ENCODE peak calls at places on chromosomes 1 and 21, in ten cellular contexts. J is cardiac fibroblast, X is A549, U is left ventricle myocardium inferior, R is AG04450, L is dorsolateral prefrontal cortex, Q is foreskin fibroblast, T is neuronal stem cell, Z is mesenchymal stem cell, S is GM12864. D is an unnamed sample.

GRCh38 chr1:154536570-154536969 is 21.9 kb downstream of the UBE2Q1 start:
- DNase-seq in J (no peak), X (no peak), U (no peak), R (no peak), L (no peak), Q (no peak), T (no peak), Z (no peak), S (no peak), D (no peak)

GRCh38 chr1:231778009-231778719 is 151.6 kb downstream of the DISC1 start:
- DNase-seq in J (peak; percentile 48), X (peak; percentile 19), U (peak; percentile 24), R (no peak), L (no peak), Q (no peak), T (no peak), Z (peak; percentile 73), S (no peak), D (peak; percentile 42)

GRCh38 chr1:227170361-227171166 is 147.7 kb downstream of the CDC42BPA start:
- DNase-seq in J (peak; percentile 58), X (no peak), U (no peak), R (no peak), L (no peak), Q (peak; percentile 14), T (no peak), Z (no peak), S (no peak), D (peak; percentile 18)

GRCh38 chr21:39107739-39108138 is 75.5 kb downstream of the PSMG1 start:
- DNase-seq in J (no peak), X (no peak), U (no peak), R (no peak), L (no peak), Q (no peak), T (no peak), Z (no peak), S (no peak), D (no peak)

GRCh38 chr1:244964112-244964971 is 100.0 kb upstream of the HNRNPU start:
- DNase-seq in J (peak; percentile 80), X (peak; percentile 79), U (no peak), R (peak; percentile 68), L (no peak), Q (peak; percentile 66), T (peak; percentile 9), Z (peak; percentile 90), S (no peak), D (peak; percentile 73)

GRCh38 chr1:3816331-3817137 is 20.2 kb upstream of the LRRC47 start:
- DNase-seq in J (no peak), X (no peak), U (no peak), R (no peak), L (no peak), Q (no peak), T (no peak), Z (no peak), S (no peak), D (no peak)

GRCh38 chr1:8104278-8105236 is 78.4 kb upstream of the ERRFI1 start:
- DNase-seq in J (no peak), X (no peak), U (no peak), R (no peak), L (no peak), Q (no peak), T (no peak), Z (no peak), S (peak; percentile 52), D (no peak)

GRCh38 chr1:54138994-54139393 is 13.8 kb downstream of the CDCP2 start:
- DNase-seq in J (no peak), X (no peak), U (no peak), R (no peak), L (no peak), Q (no peak), T (no peak), Z (no peak), S (no peak), D (no peak)

GRCh38 chr1:230169454-230170152 is 102.6 kb downstream of the GALNT2 start:
- DNase-seq in J (no peak), X (no peak), U (no peak), R (no peak), L (no peak), Q (no peak), T (no peak), Z (peak; percentile 56), S (no peak), D (no peak)

DNA sequence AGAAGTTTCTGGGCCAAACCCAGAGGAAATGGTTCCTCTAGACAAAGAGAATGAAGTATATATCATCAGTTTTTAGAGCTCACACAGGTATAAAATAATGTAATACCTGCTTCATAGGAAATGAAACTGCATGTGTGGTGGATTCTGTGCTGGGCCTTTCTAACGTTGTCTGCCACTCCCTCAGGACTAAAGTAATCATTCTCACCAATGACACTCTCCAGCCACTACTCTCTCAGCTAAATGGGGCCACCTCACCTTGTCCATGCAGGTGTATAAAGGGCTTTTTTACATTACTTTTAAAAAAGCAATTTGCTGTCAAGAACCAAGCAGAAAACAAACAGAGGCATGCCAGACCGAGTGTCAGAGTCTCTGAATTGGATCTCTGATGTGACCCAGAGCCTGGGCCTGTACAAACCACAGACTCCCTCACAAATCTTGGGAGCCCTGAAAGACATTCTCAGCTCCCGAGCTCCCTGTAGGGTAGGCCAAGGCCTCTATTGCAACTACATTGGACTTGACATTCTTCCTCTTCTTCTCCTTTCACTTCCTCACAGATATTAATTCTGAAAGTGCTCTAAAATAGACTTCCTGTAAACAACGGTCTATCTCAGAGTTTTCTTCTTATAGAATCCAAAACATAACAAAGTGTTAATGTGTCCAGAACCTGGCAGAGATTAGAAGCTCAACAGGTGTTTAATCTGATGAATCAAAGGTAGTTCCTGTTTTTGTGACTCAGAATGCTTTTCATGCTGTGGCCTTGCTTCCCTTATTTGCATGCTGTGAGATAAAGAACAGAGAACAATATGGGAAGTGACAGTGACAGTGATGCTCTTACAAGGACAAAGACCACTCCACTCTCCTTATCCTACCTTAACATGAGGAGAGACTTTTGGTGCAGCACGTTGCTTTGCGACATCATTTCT is 8.6 kb downstream of the AIM2 start:
- DNase-seq in J (no peak), X (no peak), U (no peak), R (no peak), L (no peak), Q (no peak), T (no peak), Z (no peak), S (peak; percentile 92), D (no peak)
- H3K4me3 ChIP-seq in J (no peak overlapping the region), X (no peak overlapping the region), U (no peak overlapping the region), R (no peak overlapping the region), L (no peak overlapping the region), Q (no peak overlapping the region), T (no peak overlapping the region), Z (no peak overlapping the region), S (peak overlapping the region; percentile 9), D (no peak overlapping the region)

GRCh38 chr1:109960745-109961094 is 23.8 kb upstream of the AHCYL1 start:
- DNase-seq in J (no peak), X (no peak), U (no peak), R (no peak), L (no peak), Q (no peak), T (no peak), Z (no peak), S (no peak), D (no peak)
- H3K4me3 ChIP-seq in J (no peak overlapping the region), X (no peak overlapping the region), U (no peak overlapping the region), R (no peak overlapping the region), L (no peak overlapping the region), Q (no peak overlapping the region), T (no peak overlapping the region), Z (no peak overlapping the region), S (no peak overlapping the region), D (no peak overlapping the region)

GRCh38 chr1:186683637-186684410 is 3.6 kb upstream of the PTGS2 start:
- DNase-seq in J (no peak), X (no peak), U (no peak), R (no peak), L (no peak), Q (no peak), T (no peak), Z (no peak), S (no peak), D (no peak)

GRCh38 chr1:186680031-186681012 is at the start of gene PTGS2:
- DNase-seq in J (peak; percentile 99), X (peak; percentile 97), U (peak; percentile 67), R (peak; percentile 69), L (peak; percentile 63), Q (peak; percentile 90), T (peak; percentile 56), Z (peak; percentile 97), S (peak; percentile 25), D (peak; percentile 98)

GRCh38 chr1:186681136-186681535 is 913 bp upstream of the PTGS2 start:
- DNase-seq in J (peak; percentile 46), X (peak; percentile 23), U (no peak), R (no peak), L (no peak), Q (peak; percentile 4), T (no peak), Z (no peak), S (no peak), D (no peak)

GRCh38 chr1:186682721-186683120 is 2.5 kb upstream of the PTGS2 start:
- DNase-seq in J (peak; percentile 76), X (peak; percentile 25), U (no peak), R (no peak), L (no peak), Q (peak; percentile 16), T (no peak), Z (no peak), S (no peak), D (peak; percentile 66)

GRCh38 chr1:186681806-186682205 is 1.6 kb upstream of the PTGS2 start:
- DNase-seq in J (peak; percentile 81), X (peak; percentile 26), U (no peak), R (no peak), L (no peak), Q (peak; percentile 18), T (no peak), Z (peak; percentile 50), S (no peak), D (peak; percentile 62)
- H3K4me3 ChIP-seq in J (peak overlapping the region; percentile 79), X (peak overlapping the region; percentile 72), U (peak overlapping the region; percentile 69), R (no peak overlapping the region), L (peak overlapping the region; percentile 73), Q (peak overlapping the region; percentile 81), T (no peak overlapping the region), Z (no peak overlapping the region), S (no peak overlapping the region), D (peak overlapping the region; percentile 82)

GRCh38 chr1:2198571-2198970 is 4.0 kb upstream of the FAAP20 start:
- DNase-seq in J (no peak), X (no peak), U (no peak), R (no peak), L (no peak), Q (no peak), T (no peak), Z (no peak), S (no peak), D (no peak)

GRCh38 chr1:2200308-2200943 is 5.9 kb upstream of the FAAP20 start:
- DNase-seq in J (no peak), X (no peak), U (no peak), R (no peak), L (no peak), Q (no peak), T (no peak), Z (no peak), S (no peak), D (no peak)

GRCh38 chr1:2201062-2201461 is 6.5 kb upstream of the FAAP20 start:
- DNase-seq in J (no peak), X (no peak), U (no peak), R (no peak), L (no peak), Q (no peak), T (no peak), Z (no peak), S (no peak), D (no peak)

GRCh38 chr1:2197732-2198165 is 3.2 kb upstream of the FAAP20 start:
- DNase-seq in J (no peak), X (no peak), U (no peak), R (no peak), L (no peak), Q (no peak), T (no peak), Z (no peak), S (no peak), D (no peak)

GRCh38 chr1:2199042-2199810 is 4.7 kb upstream of the FAAP20 start:
- DNase-seq in J (peak; percentile 91), X (peak; percentile 77), U (peak; percentile 93), R (peak; percentile 49), L (peak; percentile 73), Q (peak; percentile 88), T (peak; percentile 62), Z (peak; percentile 94), S (peak; percentile 34), D (peak; percentile 89)
- H3K4me3 ChIP-seq in J (peak overlapping the region; percentile 60), X (peak overlapping the region; percentile 41), U (peak overlapping the region; percentile 71), R (peak overlapping the region; percentile 61), L (peak overlapping the region; percentile 61), Q (peak overlapping the region; percentile 73), T (no peak overlapping the region), Z (no peak overlapping the region), S (peak overlapping the region; percentile 43), D (peak overlapping the region; percentile 63)